ENCODE peak calls at places on chromosomes 1 and 21, in seven cellular contexts. P, R, L, E, A, K and X are unnamed samples.

GRCh38 chr1:47688631-47689296 is 250.9 kb downstream of the FOXD2 start:
- DNase-seq in P (no peak), R (no peak), L (no peak), E (no peak), A (no peak), K (no peak), X (no peak)

GRCh38 chr1:172883844-172884243 is 166.9 kb downstream of the TNFSF18 start:
- DNase-seq in P (no peak), R (no peak), L (no peak), E (no peak), A (no peak), K (no peak), X (peak; percentile 29)

GRCh38 chr1:92484171-92484471 is 2.6 kb downstream of the GFI1 start:
- DNase-seq in P (no peak), R (no peak), L (no peak), E (no peak), A (no peak), K (no peak), X (no peak)

GRCh38 chr21:32524010-32524719 is 61.2 kb downstream of the TCP10L start:
- DNase-seq in P (no peak), R (no peak), L (no peak), E (no peak), A (peak; percentile 90), K (peak; percentile 89), X (peak; percentile 99)

GRCh38 chr1:28592314-28593071 is 428 bp downstream of the RAB42 start:
- DNase-seq in P (no peak), R (no peak), L (no peak), E (no peak), A (no peak), K (no peak), X (no peak)

GRCh38 chr1:194512361-194512760 is 1325.9 kb upstream of the B3GALT2 start:
- DNase-seq in P (no peak), R (no peak), L (no peak), E (no peak), A (no peak), K (no peak), X (no peak)

GRCh38 chr1:226424228-226425003 is 16.5 kb upstream of the PARP1 start:
- DNase-seq in P (no peak), R (no peak), L (no peak), E (no peak), A (peak; percentile 44), K (no peak), X (peak; percentile 59)

GRCh38 chr1:232057217-232057895 is 430.8 kb downstream of the DISC1 start:
- DNase-seq in P (no peak), R (no peak), L (no peak), E (no peak), A (no peak), K (no peak), X (no peak)

GRCh38 chr1:184160236-184160635 is 108.7 kb downstream of the TSEN15 start:
- DNase-seq in P (no peak), R (no peak), L (no peak), E (peak; percentile 6), A (peak; percentile 88), K (peak; percentile 47), X (no peak)

GRCh38 chr1:110318046-110318445 is 21.1 kb upstream of the RBM15 start:
- DNase-seq in P (no peak), R (no peak), L (no peak), E (no peak), A (no peak), K (no peak), X (no peak)

GRCh38 chr21:34360488-34361241 is 3.1 kb upstream of the KCNE2 start:
- DNase-seq in P (no peak), R (no peak), L (no peak), E (no peak), A (no peak), K (no peak), X (no peak)

GRCh38 chr1:66533804-66534745 is at the start of gene SGIP1:
- DNase-seq in P (no peak), R (peak; percentile 18), L (no peak), E (no peak), A (peak; percentile 79), K (peak; percentile 55), X (peak; percentile 89)

GRCh38 chr21:28790335-28790734 is 202.3 kb downstream of the LTN1 start:
- DNase-seq in P (no peak), R (no peak), L (no peak), E (no peak), A (no peak), K (no peak), X (no peak)

GRCh38 chr1:15153842-15154479 is 414 bp downstream of the TMEM51 start:
- DNase-seq in P (no peak), R (peak; percentile 57), L (no peak), E (no peak), A (peak; percentile 49), K (no peak), X (peak; percentile 82)

GRCh38 chr1:40185951-40186864 is 25.0 kb downstream of the RLF start:
- DNase-seq in P (no peak), R (no peak), L (no peak), E (peak; percentile 33), A (peak; percentile 44), K (peak; percentile 5), X (no peak)

GRCh38 chr1:42013881-42014470 is 95.3 kb upstream of the HIVEP3 start:
- DNase-seq in P (no peak), R (no peak), L (no peak), E (no peak), A (no peak), K (no peak), X (peak; percentile 8)